ENCODE peak calls at places on chromosomes 4 and X, in seven cellular contexts. Y is NB4; N is NCI-H1105; X is stimulated activated CD8-positive, alpha-beta memory T cell treated with anti-CD3 and anti-CD28 coated beads, Interleukin-4, amount 100 ng/mL, for 24 hours; A is EH; L is cerebellar cortex; P is HS-5. O is an unnamed sample.

GRCh38 chr4:12186526-12186925 is 757.8 kb upstream of the HS3ST1 start:
- DNase-seq in Y (no peak), N (no peak), X (no peak), A (no peak), L (no peak), P (no peak), O (no peak)

GRCh38 chrX:117840645-117841044 is 276.0 kb downstream of the KLHL13 start:
- DNase-seq in Y (no peak), N (no peak), X (no peak), A (no peak), L (no peak), P (no peak), O (no peak)

GRCh38 chr4:76589872-76590846 is 155.1 kb downstream of the SHROOM3 start:
- DNase-seq in Y (no peak), N (no peak), X (no peak), A (peak; percentile 99), L (peak; percentile 87), P (peak; percentile 74), O (no peak)

GRCh38 chr4:124018383-124019317 is 622.1 kb downstream of the SPRY1 start:
- DNase-seq in Y (peak; percentile 12), N (no peak), X (no peak), A (peak; percentile 93), L (peak; percentile 61), P (peak; percentile 28), O (peak; percentile 86)

GRCh38 chr4:55173580-55173979 is 48.2 kb upstream of the KDR start:
- DNase-seq in Y (no peak), N (no peak), X (no peak), A (peak; percentile 65), L (no peak), P (no peak), O (no peak)

GRCh38 chrX:23465985-23466384 is 131.3 kb downstream of the PTCHD1 start:
- DNase-seq in Y (no peak), N (no peak), X (no peak), A (no peak), L (no peak), P (no peak), O (no peak)

GRCh38 chrX:115894087-115894486 is 276.5 kb upstream of the AGTR2 start:
- DNase-seq in Y (peak; percentile 53), N (no peak), X (no peak), A (no peak), L (peak; percentile 76), P (no peak), O (peak; percentile 19)

GRCh38 chr4:675036-675804 is 878 bp downstream of the MYL5 start:
- DNase-seq in Y (peak; percentile 69), N (no peak), X (no peak), A (no peak), L (no peak), P (no peak), O (no peak)

GRCh38 chrX:72001471-72001870 is 90.8 kb downstream of the NHSL2 start:
- DNase-seq in Y (no peak), N (no peak), X (no peak), A (no peak), L (no peak), P (no peak), O (no peak)

GRCh38 chr4:7034262-7035081 is 8.7 kb upstream of the TADA2B start:
- DNase-seq in Y (no peak), N (no peak), X (no peak), A (peak; percentile 70), L (no peak), P (no peak), O (no peak)

GRCh38 chr4:57156242-57156990 is 46.2 kb upstream of the IGFBP7 start:
- DNase-seq in Y (no peak), N (no peak), X (no peak), A (peak; percentile 58), L (no peak), P (no peak), O (no peak)

GRCh38 chr4:185384061-185384460 is 11.7 kb downstream of the LRP2BP start:
- DNase-seq in Y (no peak), N (no peak), X (no peak), A (no peak), L (no peak), P (no peak), O (no peak)

GRCh38 chrX:2710041-2710471 is 19.0 kb downstream of the CD99 start:
- DNase-seq in Y (peak; percentile 56), N (no peak), X (no peak), A (peak; percentile 88), L (no peak), P (peak; percentile 83), O (peak; percentile 88)

GRCh38 chr4:103786014-103786413 is 66.2 kb upstream of the TACR3 start:
- DNase-seq in Y (peak; percentile 70), N (no peak), X (no peak), A (no peak), L (peak; percentile 17), P (peak; percentile 15), O (peak; percentile 56)

GRCh38 chrX:103585421-103586313 is at the start of gene TCEAL4:
- DNase-seq in Y (no peak), N (peak; percentile 57), X (peak; percentile 42), A (peak; percentile 49), L (peak; percentile 67), P (no peak), O (peak; percentile 39)

GRCh38 chr4:81421346-81422218 is 50.1 kb downstream of the RASGEF1B start:
- DNase-seq in Y (peak; percentile 89), N (peak; percentile 55), X (no peak), A (no peak), L (no peak), P (no peak), O (peak; percentile 63)

GRCh38 chrX:153775293-153775595 is 5.6 kb upstream of the SRPK3 start:
- DNase-seq in Y (no peak), N (no peak), X (no peak), A (no peak), L (no peak), P (no peak), O (no peak)

O was measured in KBM-7.